ENCODE peak calls at places on chromosomes 5 and 9, in ten cellular contexts. L is CD8-positive, alpha-beta memory T cell; I is sigmoid colon; K is bronchial epithelial cell; X is colonic mucosa; Z is heart left ventricle; Q is endodermal cell; J is right lobe of liver; N is mesenchymal stem cell; R is adrenal gland. F is an unnamed sample.

GRCh38 chr9:128438343-128439109 is 17.3 kb upstream of the ODF2 start:
- DNase-seq in X (peak; percentile 89), K (peak; percentile 47), N (peak; percentile 75), Z (peak; percentile 86), I (peak; percentile 93), R (peak; percentile 90), Q (peak; percentile 98), J (peak; percentile 89), L (peak; percentile 57), F (peak; percentile 62)

GRCh38 chr5:126445502-126446174 is 22.4 kb downstream of the GRAMD2B start:
- DNase-seq in Q (no peak), Z (no peak), J (no peak), R (no peak), X (no peak), L (no peak), I (no peak), K (peak; percentile 93), N (no peak), F (peak; percentile 65)

GRCh38 chr9:41229408-41230401 is 40.6 kb upstream of the ZNG1F start:
- DNase-seq in Q (peak; percentile 54), X (no peak), J (peak; percentile 69), K (peak; percentile 31), L (no peak), Z (peak; percentile 8), N (peak; percentile 9), R (no peak), I (peak; percentile 69), F (peak; percentile 35)

GRCh38 chr5:141342773-141343172 is 856 bp upstream of the PCDHGA3 start:
- DNase-seq in N (no peak), Z (no peak), X (no peak), K (no peak), Q (no peak), I (no peak), J (no peak), R (no peak), L (no peak), F (no peak)

GRCh38 chr9:137461663-137462395 is 2.7 kb upstream of the NSMF start:
- DNase-seq in K (no peak), N (peak; percentile 43), I (peak; percentile 73), R (peak; percentile 43), X (no peak), L (peak; percentile 95), J (peak; percentile 68), Z (no peak), Q (peak; percentile 97), F (peak; percentile 37)

GRCh38 chr9:125137200-125137599 is 6.1 kb downstream of the SCAI start:
- DNase-seq in J (no peak), Q (no peak), Z (no peak), X (no peak), L (no peak), R (no peak), I (no peak), N (peak; percentile 50), K (no peak), F (peak; percentile 87)

GRCh38 chr9:19552693-19553092 is 143.9 kb downstream of the ACER2 start:
- DNase-seq in I (no peak), X (no peak), K (no peak), Z (no peak), N (no peak), Q (no peak), J (no peak), L (no peak), R (no peak), F (no peak)

GRCh38 chr5:163614787-163615186 is 109.4 kb downstream of the MAT2B start:
- DNase-seq in Z (no peak), R (no peak), I (no peak), N (no peak), X (no peak), J (no peak), Q (no peak), L (no peak), K (no peak), F (peak; percentile 76)

GRCh38 chr9:86637515-86637914 is 283.3 kb upstream of the TUT7 start:
- DNase-seq in R (no peak), J (peak; percentile 57), K (no peak), I (no peak), Z (peak; percentile 40), X (no peak), N (no peak), L (no peak), Q (peak; percentile 93), F (peak; percentile 29)

GRCh38 chr5:124658867-124659557 is 87.4 kb downstream of the ZNF608 start:
- DNase-seq in Z (no peak), N (no peak), Q (no peak), X (no peak), R (no peak), I (no peak), K (no peak), J (no peak), L (no peak), F (no peak)

GRCh38 chr5:150600951-150601773 is 39.3 kb upstream of the SYNPO start:
- DNase-seq in J (peak; percentile 45), N (no peak), L (no peak), I (no peak), Q (no peak), X (no peak), R (no peak), K (peak; percentile 64), Z (no peak), F (peak; percentile 32)

GRCh38 chr9:129803679-129804065 is 688 bp downstream of the TOR1B start:
- DNase-seq in Q (no peak), Z (no peak), X (peak; percentile 53), K (peak; percentile 7), N (peak; percentile 45), I (no peak), L (no peak), J (no peak), R (no peak), F (no peak)

GRCh38 chr9:10251490-10251889 is 361.3 kb downstream of the PTPRD start:
- DNase-seq in X (no peak), J (no peak), K (peak; percentile 92), N (peak; percentile 55), Z (no peak), I (no peak), R (no peak), Q (no peak), L (no peak), F (peak; percentile 86)

DNA sequence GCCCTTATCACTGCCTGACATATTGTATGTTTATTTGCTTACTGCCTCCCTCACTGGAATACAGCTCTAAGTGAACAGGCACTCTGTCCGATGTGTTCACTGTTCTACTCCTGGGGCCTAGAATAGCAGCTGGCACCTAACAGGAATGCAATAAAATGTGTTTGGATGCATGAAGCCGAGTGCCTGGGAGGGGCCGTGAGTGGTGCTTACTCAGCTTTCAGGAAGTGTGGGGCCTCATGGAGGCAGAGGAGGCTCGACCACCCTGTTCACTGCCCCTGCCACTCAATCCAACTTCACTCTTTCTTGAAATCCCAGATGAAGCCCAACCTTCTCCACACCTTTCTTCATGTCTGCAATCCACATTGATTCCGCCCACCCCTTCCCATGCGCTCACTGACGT is 21.5 kb downstream of the TBC1D9B start:
- DNase-seq in L (no peak), K (no peak), R (no peak), X (no peak), Q (no peak), Z (no peak), I (no peak), J (no peak), N (no peak), F (no peak)
- H3K36me3 ChIP-seq in L (peaks cover 32% of the 10 kb centered on the region), K (peaks cover 36% of the 10 kb centered on the region), R (peaks cover 59% of the 10 kb centered on the region), X (peaks cover 15% of the 10 kb centered on the region), Q (peaks cover 80% of the 10 kb centered on the region), Z (peaks cover 91% of the 10 kb centered on the region), I (peaks cover 48% of the 10 kb centered on the region), J (peaks cover 14% of the 10 kb centered on the region), N (peaks cover 89% of the 10 kb centered on the region), F (peaks cover 24% of the 10 kb centered on the region)

GRCh38 chr9:23651051-23651450 is 175.0 kb downstream of the ELAVL2 start:
- DNase-seq in X (no peak), K (peak; percentile 55), J (no peak), N (no peak), Q (no peak), L (no peak), I (no peak), R (no peak), Z (no peak), F (no peak)
- H3K36me3 ChIP-seq in X (no peaks in the 10 kb centered on the region), K (no peaks in the 10 kb centered on the region), J (no peaks in the 10 kb centered on the region), N (no peaks in the 10 kb centered on the region), Q (no peaks in the 10 kb centered on the region), L (no peaks in the 10 kb centered on the region), I (no peaks in the 10 kb centered on the region), R (no peaks in the 10 kb centered on the region), Z (no peaks in the 10 kb centered on the region), F (no peaks in the 10 kb centered on the region)

GRCh38 chr5:909086-909485 is 16.4 kb downstream of the TRIP13 start:
- DNase-seq in Z (no peak), R (no peak), K (peak; percentile 77), L (no peak), X (no peak), J (no peak), I (no peak), Q (no peak), N (no peak), F (no peak)
- H3K36me3 ChIP-seq in Z (no peaks in the 10 kb centered on the region), R (no peaks in the 10 kb centered on the region), K (peaks cover 4% of the 10 kb centered on the region), L (no peaks in the 10 kb centered on the region), X (no peaks in the 10 kb centered on the region), J (no peaks in the 10 kb centered on the region), I (no peaks in the 10 kb centered on the region), Q (peaks cover 82% of the 10 kb centered on the region), N (peaks cover 35% of the 10 kb centered on the region), F (peaks cover 25% of the 10 kb centered on the region)

GRCh38 chr9:135948873-135949665 is 12.1 kb downstream of the UBAC1 start:
- DNase-seq in N (no peak), J (no peak), X (no peak), Q (no peak), K (no peak), I (no peak), R (no peak), Z (no peak), L (no peak), F (no peak)

GRCh38 chr9:135948446-135948845 is 12.7 kb downstream of the UBAC1 start:
- DNase-seq in Q (no peak), L (no peak), K (no peak), R (no peak), I (no peak), Z (no peak), J (no peak), X (no peak), N (no peak), F (no peak)

GRCh38 chr9:135945969-135946368 is 15.2 kb downstream of the UBAC1 start:
- DNase-seq in K (no peak), Q (no peak), L (no peak), R (no peak), Z (no peak), I (no peak), N (peak; percentile 23), X (no peak), J (no peak), F (no peak)

GRCh38 chr9:135946392-135946994 is 14.7 kb downstream of the UBAC1 start:
- DNase-seq in R (no peak), J (no peak), Q (no peak), Z (no peak), K (no peak), N (no peak), X (no peak), I (no peak), L (no peak), F (no peak)

GRCh38 chr9:135947582-135947981 is 13.6 kb downstream of the UBAC1 start:
- DNase-seq in J (no peak), N (no peak), I (no peak), X (no peak), Z (no peak), L (no peak), K (no peak), Q (no peak), R (no peak), F (no peak)
- H3K36me3 ChIP-seq in J (peaks cover 28% of the 10 kb centered on the region), N (peaks cover 65% of the 10 kb centered on the region), I (peaks cover 56% of the 10 kb centered on the region), X (peaks cover 9% of the 10 kb centered on the region), Z (peaks cover 98% of the 10 kb centered on the region), L (peaks cover 20% of the 10 kb centered on the region), K (peaks cover 20% of the 10 kb centered on the region), Q (peaks cover 44% of the 10 kb centered on the region), R (peaks cover 60% of the 10 kb centered on the region), F (peaks cover 17% of the 10 kb centered on the region)